ENCODE peak calls at places on chromosome X, in seven cellular contexts. J, D, I, X, S, V and P are unnamed samples.

GRCh38 chrX:57641338-57641737 is 38.7 kb downstream of the NLRP2B start:
- DNase-seq in J (no peak), D (no peak), I (no peak), X (no peak), S (no peak), V (no peak), P (no peak)

GRCh38 chrX:10015711-10016515 is 48.8 kb downstream of the CLDN34 start:
- DNase-seq in J (no peak), D (peak; percentile 28), I (peak; percentile 65), X (no peak), S (peak; percentile 12), V (no peak), P (peak; percentile 17)

GRCh38 chrX:74349387-74349786 is 45.4 kb downstream of the ZCCHC13 start:
- DNase-seq in J (no peak), D (no peak), I (no peak), X (no peak), S (no peak), V (peak; percentile 59), P (no peak)

GRCh38 chrX:143635915-143636314 is at the start of gene SLITRK4:
- DNase-seq in J (no peak), D (no peak), I (peak; percentile 41), X (no peak), S (peak; percentile 30), V (no peak), P (no peak)

GRCh38 chrX:116204947-116205346 is 34.4 kb downstream of the AGTR2 start:
- DNase-seq in J (no peak), D (no peak), I (no peak), X (no peak), S (no peak), V (peak; percentile 27), P (no peak)

GRCh38 chrX:13511557-13512330 is 57.7 kb upstream of the EGFL6 start:
- DNase-seq in J (no peak), D (no peak), I (no peak), X (no peak), S (no peak), V (no peak), P (no peak)

GRCh38 chrX:103404225-103405008 is 28.1 kb downstream of the BEX3 start:
- DNase-seq in J (no peak), D (peak; percentile 49), I (peak; percentile 68), X (peak; percentile 36), S (peak; percentile 22), V (peak; percentile 93), P (peak; percentile 20)

GRCh38 chrX:72182924-72183323 is 1.4 kb downstream of the PIN4 start:
- DNase-seq in J (no peak), D (no peak), I (no peak), X (no peak), S (no peak), V (no peak), P (no peak)

GRCh38 chrX:107272431-107272921 is 66.1 kb downstream of the DNAAF6 start:
- DNase-seq in J (no peak), D (no peak), I (peak; percentile 26), X (no peak), S (no peak), V (no peak), P (no peak)

GRCh38 chrX:70352473-70352872 is 62.6 kb downstream of the KIF4A start:
- DNase-seq in J (no peak), D (no peak), I (no peak), X (no peak), S (no peak), V (no peak), P (no peak)

GRCh38 chrX:132908891-132909290 is 49.5 kb downstream of the HS6ST2 start:
- DNase-seq in J (no peak), D (no peak), I (no peak), X (no peak), S (no peak), V (peak; percentile 0), P (no peak)

GRCh38 chrX:40004916-40005289 is 92.9 kb downstream of the BCOR start:
- DNase-seq in J (no peak), D (no peak), I (no peak), X (no peak), S (no peak), V (no peak), P (no peak)

GRCh38 chrX:3653111-3653510 is 60.3 kb downstream of the PRKX start:
- DNase-seq in J (no peak), D (no peak), I (no peak), X (no peak), S (no peak), V (no peak), P (no peak)

GRCh38 chrX:106619797-106620196 is 8.0 kb downstream of the RADX start:
- DNase-seq in J (no peak), D (no peak), I (no peak), X (no peak), S (no peak), V (peak; percentile 23), P (no peak)

GRCh38 chrX:1387141-1387776 is 4.7 kb downstream of the SLC25A6 start:
- DNase-seq in J (no peak), D (no peak), I (peak; percentile 10), X (no peak), S (no peak), V (no peak), P (no peak)

GRCh38 chrX:111098874-111099273 is 2.9 kb downstream of the PAK3 start:
- DNase-seq in J (peak; percentile 62), D (peak; percentile 34), I (peak; percentile 70), X (no peak), S (peak; percentile 73), V (peak; percentile 15), P (peak; percentile 16)

GRCh38 chrX:15418041-15418706 is 34.0 kb upstream of the VEGFD start:
- DNase-seq in J (no peak), D (no peak), I (no peak), X (no peak), S (no peak), V (peak; percentile 15), P (no peak)

GRCh38 chrX:150158554-150159332 is 204.4 kb upstream of the MAMLD1 start:
- DNase-seq in J (no peak), D (no peak), I (no peak), X (no peak), S (no peak), V (no peak), P (no peak)

GRCh38 chrX:150873616-150874015 is 24.9 kb downstream of the CD99L2 start:
- DNase-seq in J (no peak), D (peak; percentile 27), I (no peak), X (no peak), S (no peak), V (peak; percentile 41), P (no peak)

GRCh38 chrX:15146515-15146914 is 123.4 kb downstream of the ASB9 start:
- DNase-seq in J (no peak), D (no peak), I (peak; percentile 44), X (no peak), S (no peak), V (peak; percentile 16), P (no peak)

GRCh38 chrX:87338510-87338909 is 179.1 kb upstream of the KLHL4 start:
- DNase-seq in J (no peak), D (no peak), I (no peak), X (no peak), S (no peak), V (peak; percentile 52), P (no peak)
- TF ChIP-seq CTCF in J (no peak), D (peak; percentile 27), I (peak; percentile 52), X (no peak), S (peak; percentile 56), V (no peak), P (no peak)

GRCh38 chrX:137428777-137429564 is 137.0 kb upstream of the ZIC3 start:
- DNase-seq in J (no peak), D (no peak), I (peak; percentile 20), X (no peak), S (no peak), V (no peak), P (no peak)
- TF ChIP-seq CTCF in J (no peak), D (no peak), I (peak; percentile 25), X (no peak), S (peak; percentile 24), V (no peak), P (no peak)

DNA sequence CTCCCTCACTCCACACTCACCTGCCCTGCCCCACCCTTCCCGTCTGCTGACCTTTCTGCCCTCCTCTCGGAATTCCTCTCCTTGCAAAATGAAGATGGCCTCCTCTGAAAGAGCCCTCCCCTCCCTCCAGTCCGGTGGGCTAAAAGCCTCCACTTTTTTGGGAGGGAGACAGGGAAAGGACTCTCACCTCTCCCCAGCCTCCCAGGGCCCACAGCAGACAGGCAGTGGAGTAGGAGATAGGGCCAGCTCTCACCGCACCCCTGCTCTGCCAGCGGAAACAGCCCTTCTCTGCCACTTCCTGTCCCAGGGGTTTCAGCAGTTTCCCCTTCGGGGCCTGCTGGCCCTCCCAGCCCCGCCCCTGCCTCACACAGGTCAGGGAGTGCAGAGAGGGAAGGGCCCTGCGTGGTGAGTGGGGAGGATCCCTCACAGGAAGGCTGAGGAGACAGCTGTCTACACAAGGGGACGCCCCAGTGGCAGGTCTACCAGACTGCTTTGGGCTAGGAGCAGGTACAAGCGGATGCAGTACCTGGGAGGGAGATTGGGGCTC is 18.2 kb downstream of the ELF4 start:
- DNase-seq in J (peak; percentile 87), D (no peak), I (no peak), X (no peak), S (no peak), V (no peak), P (peak; percentile 59)
- TF ChIP-seq CTCF in J (peak; percentile 21), D (no peak), I (no peak), X (no peak), S (no peak), V (no peak), P (no peak)

GRCh38 chrX:109389917-109390316 is 92.0 kb downstream of the GUCY2F start:
- DNase-seq in J (no peak), D (no peak), I (no peak), X (no peak), S (no peak), V (no peak), P (no peak)

GRCh38 chrX:109382332-109382731 is 99.6 kb downstream of the GUCY2F start:
- DNase-seq in J (no peak), D (no peak), I (no peak), X (no peak), S (no peak), V (no peak), P (no peak)

GRCh38 chrX:109390556-109390955 is 91.3 kb downstream of the GUCY2F start:
- DNase-seq in J (no peak), D (no peak), I (no peak), X (no peak), S (no peak), V (no peak), P (no peak)

DNA sequence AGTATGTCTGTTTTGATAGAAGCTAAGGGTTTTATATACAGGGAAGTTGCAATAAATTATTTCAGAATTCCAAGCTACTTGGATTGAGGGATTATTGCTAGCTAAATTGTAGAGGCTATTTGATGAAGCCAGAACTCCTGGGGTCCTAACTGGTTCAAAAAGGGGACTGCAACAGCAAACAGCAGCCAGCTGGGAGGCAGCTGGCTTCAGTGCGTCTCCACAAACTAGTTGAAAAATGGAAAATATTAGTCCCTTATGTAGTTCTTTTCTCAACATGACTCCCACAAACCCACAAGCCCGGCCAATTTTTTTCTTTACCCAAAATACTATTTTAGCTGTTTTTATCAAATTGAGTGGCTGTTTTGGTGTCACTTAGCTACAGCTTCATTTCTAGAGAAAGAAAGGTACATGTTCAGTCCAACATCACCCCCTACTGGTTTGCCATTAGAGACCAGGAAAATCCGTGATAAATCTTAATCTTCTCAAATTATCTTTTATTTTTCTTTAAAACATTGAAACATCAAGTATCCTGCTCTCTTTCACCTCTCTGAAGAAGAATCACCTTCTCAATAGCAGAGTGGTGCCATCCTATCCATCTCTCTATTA is 97.2 kb downstream of the GUCY2F start:
- DNase-seq in J (no peak), D (no peak), I (no peak), X (no peak), S (no peak), V (peak; percentile 54), P (no peak)
- TF ChIP-seq CTCF in J (no peak), D (peak; percentile 26), I (peak; percentile 60), X (no peak), S (peak; percentile 87), V (peak; percentile 39), P (no peak)